ENCODE peak calls at places on chromosomes 5 and 9, in seven cellular contexts. C is left ventricle myocardium inferior, B is left lung, R is IMR-90, P is endodermal cell, V is astrocyte, U is dorsolateral prefrontal cortex. Q is an unnamed sample.

GRCh38 chr5:14399054-14399657 is 182.4 kb upstream of the OTULINL start:
- DNase-seq in C (no peak), B (no peak), R (peak; percentile 74), P (no peak), V (peak; percentile 54), U (no peak), Q (no peak)

GRCh38 chr9:89597711-89598707 is 6.8 kb upstream of the GADD45G start:
- DNase-seq in C (no peak), B (no peak), R (peak; percentile 59), P (peak; percentile 88), V (no peak), U (peak; percentile 30), Q (peak; percentile 19)

GRCh38 chr9:136058152-136058483 is 37.0 kb downstream of the NACC2 start:
- DNase-seq in C (no peak), B (peak; percentile 65), R (no peak), P (no peak), V (no peak), U (no peak), Q (no peak)

GRCh38 chr5:175123542-175123941 is 320.4 kb downstream of the DRD1 start:
- DNase-seq in C (no peak), B (no peak), R (no peak), P (no peak), V (no peak), U (no peak), Q (no peak)

GRCh38 chr5:74833537-74834266 is 32.5 kb downstream of the FAM169A start:
- DNase-seq in C (no peak), B (no peak), R (no peak), P (no peak), V (no peak), U (no peak), Q (no peak)

GRCh38 chr9:120490888-120491595 is 88.9 kb downstream of the CDK5RAP2 start:
- DNase-seq in C (no peak), B (no peak), R (no peak), P (peak; percentile 22), V (no peak), U (no peak), Q (no peak)

GRCh38 chr5:178851951-178852350 is 7.8 kb upstream of the ZNF354B start:
- DNase-seq in C (no peak), B (no peak), R (no peak), P (no peak), V (no peak), U (no peak), Q (no peak)

GRCh38 chr9:113895526-113895925 is 19.4 kb downstream of the ZNF618 start:
- DNase-seq in C (no peak), B (no peak), R (peak; percentile 47), P (no peak), V (no peak), U (no peak), Q (no peak)

GRCh38 chr5:78648359-78649219 is at the start of gene LHFPL2:
- DNase-seq in C (peak; percentile 84), B (peak; percentile 93), R (peak; percentile 68), P (peak; percentile 91), V (peak; percentile 56), U (peak; percentile 74), Q (peak; percentile 56)

GRCh38 chr5:154421868-154422267 is 23.9 kb upstream of the SAP30L start:
- DNase-seq in C (no peak), B (no peak), R (peak; percentile 14), P (peak; percentile 81), V (no peak), U (no peak), Q (no peak)

GRCh38 chr9:16341176-16341575 is 529.3 kb downstream of the BNC2 start:
- DNase-seq in C (no peak), B (no peak), R (peak; percentile 49), P (no peak), V (peak; percentile 55), U (no peak), Q (no peak)

GRCh38 chr9:16180546-16180945 is 627.7 kb downstream of the CCDC171 start:
- DNase-seq in C (no peak), B (no peak), R (peak; percentile 51), P (no peak), V (peak; percentile 73), U (no peak), Q (no peak)

GRCh38 chr5:31193591-31194457 is at the start of gene CDH6:
- DNase-seq in C (peak; percentile 21), B (peak; percentile 76), R (peak; percentile 75), P (peak; percentile 92), V (peak; percentile 73), U (peak; percentile 41), Q (peak; percentile 29)

GRCh38 chr5:176535655-176536131 is 1.5 kb downstream of the RNF44 start:
- DNase-seq in C (no peak), B (no peak), R (no peak), P (peak; percentile 56), V (no peak), U (no peak), Q (no peak)

GRCh38 chr5:31329722-31330121 is 136.2 kb downstream of the CDH6 start:
- DNase-seq in C (no peak), B (no peak), R (peak; percentile 5), P (no peak), V (no peak), U (no peak), Q (no peak)

GRCh38 chr9:4762889-4763521 is 22.0 kb upstream of the AK3 start:
- DNase-seq in C (no peak), B (peak; percentile 82), R (no peak), P (peak; percentile 89), V (no peak), U (no peak), Q (no peak)

GRCh38 chr5:15261279-15261668 is 238.7 kb upstream of the FBXL7 start:
- DNase-seq in C (no peak), B (no peak), R (no peak), P (no peak), V (no peak), U (no peak), Q (no peak)

GRCh38 chr5:141508440-141508807 is 19.5 kb downstream of the PCDHGC5 start:
- DNase-seq in C (no peak), B (no peak), R (no peak), P (no peak), V (no peak), U (peak; percentile 71), Q (no peak)

GRCh38 chr5:141508808-141509611 is 20.1 kb downstream of the PCDHGC5 start:
- DNase-seq in C (peak; percentile 63), B (no peak), R (peak; percentile 97), P (peak; percentile 89), V (peak; percentile 91), U (peak; percentile 66), Q (peak; percentile 70)

GRCh38 chr5:141510160-141510559 is 21.3 kb downstream of the PCDHGC5 start:
- DNase-seq in C (no peak), B (no peak), R (no peak), P (no peak), V (no peak), U (no peak), Q (no peak)

GRCh38 chr5:141506381-141507155 is 17.7 kb downstream of the PCDHGC5 start:
- DNase-seq in C (no peak), B (no peak), R (no peak), P (no peak), V (no peak), U (no peak), Q (no peak)

GRCh38 chr5:141507387-141508091 is 18.7 kb downstream of the PCDHGC5 start:
- DNase-seq in C (peak; percentile 61), B (no peak), R (peak; percentile 94), P (no peak), V (peak; percentile 85), U (no peak), Q (no peak)
- H3K27ac ChIP-seq in C (peak overlapping the region; percentile 86), B (peak overlapping the region; percentile 85), R (peak overlapping the region; percentile 96), P (peak overlapping the region; percentile 72), V (peak overlapping the region; percentile 80), U (peak overlapping the region; percentile 95), Q (peak overlapping the region; percentile 56)

DNA sequence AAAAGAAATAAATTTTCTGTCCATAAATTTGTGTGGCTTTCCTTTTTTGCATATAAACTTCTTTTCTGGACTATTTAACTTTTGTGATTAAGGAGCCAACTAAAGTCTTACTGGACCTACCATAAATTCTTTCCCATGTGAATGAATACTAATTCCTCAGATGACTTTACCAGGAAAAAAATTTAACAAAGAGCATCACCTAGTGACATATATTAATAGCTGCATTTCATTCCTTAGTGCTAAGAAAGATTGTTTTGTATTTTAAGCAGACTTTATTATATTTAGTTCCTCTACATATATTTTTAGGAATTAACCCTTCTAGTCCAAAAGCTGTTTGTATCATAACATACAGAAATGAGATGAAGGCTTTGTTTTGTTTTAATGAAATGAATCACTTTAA is 64.4 kb downstream of the C9orf85 start:
- DNase-seq in C (no peak), B (no peak), R (no peak), P (no peak), V (no peak), U (no peak), Q (no peak)
- H3K27ac ChIP-seq in C (no peak overlapping the region), B (no peak overlapping the region), R (no peak overlapping the region), P (no peak overlapping the region), V (no peak overlapping the region), U (no peak overlapping the region), Q (no peak overlapping the region)

DNA sequence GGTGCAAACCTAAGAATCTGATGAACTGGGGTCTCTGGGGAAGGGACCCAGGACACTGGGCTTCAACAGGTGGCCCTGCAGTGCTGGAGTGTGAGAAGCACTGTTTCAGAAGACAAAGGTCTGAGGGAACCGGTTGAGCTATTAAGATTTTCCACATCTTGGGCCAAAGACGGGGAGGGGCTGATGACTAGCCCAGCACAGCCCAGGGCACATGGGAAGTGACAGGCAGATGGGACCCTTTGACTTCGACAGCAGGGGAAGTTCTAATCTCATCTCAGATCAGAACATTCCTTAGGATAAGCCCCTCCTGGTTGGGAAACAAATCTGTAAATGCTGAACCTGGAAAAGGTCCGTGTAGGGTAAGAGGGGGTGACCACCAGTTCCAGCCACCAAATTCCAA is 67.4 kb downstream of the RAPGEF1 start:
- DNase-seq in C (no peak), B (no peak), R (no peak), P (no peak), V (no peak), U (no peak), Q (no peak)
- H3K27ac ChIP-seq in C (peak overlapping the region; percentile 86), B (no peak overlapping the region), R (no peak overlapping the region), P (no peak overlapping the region), V (no peak overlapping the region), U (peak overlapping the region; percentile 88), Q (no peak overlapping the region)

GRCh38 chr5:119301947-119302346 is 53.9 kb upstream of the TNFAIP8 start:
- DNase-seq in C (no peak), B (no peak), R (peak; percentile 42), P (no peak), V (no peak), U (no peak), Q (no peak)

GRCh38 chr5:119307170-119307569 is 48.6 kb upstream of the TNFAIP8 start:
- DNase-seq in C (no peak), B (no peak), R (no peak), P (no peak), V (no peak), U (no peak), Q (no peak)

GRCh38 chr5:119302449-119302848 is 53.4 kb upstream of the TNFAIP8 start:
- DNase-seq in C (no peak), B (no peak), R (no peak), P (no peak), V (no peak), U (no peak), Q (no peak)

GRCh38 chr5:119302916-119303897 is 52.6 kb upstream of the TNFAIP8 start:
- DNase-seq in C (no peak), B (no peak), R (peak; percentile 99), P (no peak), V (peak; percentile 99), U (no peak), Q (no peak)

DNA sequence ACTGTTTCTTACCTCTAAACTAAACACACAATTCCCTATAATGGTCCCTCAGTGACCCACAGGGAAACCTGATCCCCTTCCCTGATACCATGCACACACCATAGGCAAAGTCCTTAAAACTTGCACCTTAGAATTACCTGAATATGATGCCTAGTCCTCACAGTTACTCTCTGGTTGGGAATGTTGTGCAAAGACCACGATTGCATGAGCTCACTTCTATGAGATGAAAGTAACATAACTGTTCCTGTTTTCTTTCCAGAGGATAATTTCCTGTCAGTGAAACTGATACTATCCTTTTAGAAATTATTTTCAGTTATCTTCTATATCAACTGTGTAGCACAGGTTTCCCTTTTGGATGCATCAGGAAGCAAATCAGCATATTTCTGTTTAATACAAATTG is 51.4 kb upstream of the TNFAIP8 start:
- DNase-seq in C (no peak), B (no peak), R (peak; percentile 58), P (no peak), V (no peak), U (no peak), Q (no peak)
- H3K27ac ChIP-seq in C (no peak overlapping the region), B (peak overlapping the region; percentile 18), R (peak overlapping the region; percentile 91), P (no peak overlapping the region), V (peak overlapping the region; percentile 95), U (no peak overlapping the region), Q (no peak overlapping the region)

Q was measured in substantia nigra.